ENCODE peak calls at places on chromosomes 5 and 9, in seven cellular contexts. One of them, this sample, is unnamed.

GRCh38 chr9:134321571-134321930 is 4.7 kb upstream of the RXRA start:
- DNase-seq in RWPE1: no peak
- DNase-seq in stomach: no peak
- DNase-seq in right lobe of liver: peak; percentile 44
- DNase-seq in vagina: no peak
- DNase-seq in heart left ventricle: no peak
- DNase-seq in upper lobe of left lung: peak; percentile 45
- DNase-seq in this sample: no peak

GRCh38 chr5:72860499-72860898 is 44.0 kb downstream of the TNPO1 start:
- DNase-seq in RWPE1: no peak
- DNase-seq in stomach: no peak
- DNase-seq in right lobe of liver: no peak
- DNase-seq in vagina: no peak
- DNase-seq in heart left ventricle: no peak
- DNase-seq in upper lobe of left lung: no peak
- DNase-seq in this sample: no peak

GRCh38 chr9:137304383-137305059 is 2.5 kb upstream of the NRARP start:
- DNase-seq in RWPE1: no peak
- DNase-seq in stomach: no peak
- DNase-seq in right lobe of liver: no peak
- DNase-seq in vagina: no peak
- DNase-seq in heart left ventricle: peak; percentile 60
- DNase-seq in upper lobe of left lung: peak; percentile 65
- DNase-seq in this sample: no peak

GRCh38 chr5:148984333-148984732 is 78.5 kb downstream of the SH3TC2 start:
- DNase-seq in RWPE1: peak; percentile 89
- DNase-seq in stomach: no peak
- DNase-seq in right lobe of liver: no peak
- DNase-seq in vagina: peak; percentile 32
- DNase-seq in heart left ventricle: no peak
- DNase-seq in upper lobe of left lung: no peak
- DNase-seq in this sample: no peak

GRCh38 chr5:472076-472655 is 29.2 kb downstream of the EXOC3 start:
- DNase-seq in RWPE1: no peak
- DNase-seq in stomach: peak; percentile 45
- DNase-seq in right lobe of liver: no peak
- DNase-seq in vagina: no peak
- DNase-seq in heart left ventricle: peak; percentile 69
- DNase-seq in upper lobe of left lung: peak; percentile 89
- DNase-seq in this sample: peak; percentile 19

GRCh38 chr5:57032151-57032551 is 80.2 kb upstream of the MIER3 start:
- DNase-seq in RWPE1: peak; percentile 72
- DNase-seq in stomach: peak; percentile 35
- DNase-seq in right lobe of liver: no peak
- DNase-seq in vagina: no peak
- DNase-seq in heart left ventricle: no peak
- DNase-seq in upper lobe of left lung: no peak
- DNase-seq in this sample: no peak

GRCh38 chr9:16344343-16344742 is 526.1 kb downstream of the BNC2 start:
- DNase-seq in RWPE1: peak; percentile 66
- DNase-seq in stomach: no peak
- DNase-seq in right lobe of liver: no peak
- DNase-seq in vagina: no peak
- DNase-seq in heart left ventricle: no peak
- DNase-seq in upper lobe of left lung: no peak
- DNase-seq in this sample: no peak

GRCh38 chr9:129620669-129621295 is at the start of gene C9orf50:
- DNase-seq in RWPE1: no peak
- DNase-seq in stomach: no peak
- DNase-seq in right lobe of liver: no peak
- DNase-seq in vagina: no peak
- DNase-seq in heart left ventricle: no peak
- DNase-seq in upper lobe of left lung: no peak
- DNase-seq in this sample: no peak

GRCh38 chr9:134457321-134457923 is 131.2 kb downstream of the RXRA start:
- DNase-seq in RWPE1: no peak
- DNase-seq in stomach: no peak
- DNase-seq in right lobe of liver: no peak
- DNase-seq in vagina: no peak
- DNase-seq in heart left ventricle: peak; percentile 44
- DNase-seq in upper lobe of left lung: peak; percentile 46
- DNase-seq in this sample: no peak

GRCh38 chr9:4666042-4666699 is at the start of gene SPATA6L:
- DNase-seq in RWPE1: no peak
- DNase-seq in stomach: peak; percentile 75
- DNase-seq in right lobe of liver: peak; percentile 75
- DNase-seq in vagina: no peak
- DNase-seq in heart left ventricle: peak; percentile 84
- DNase-seq in upper lobe of left lung: peak; percentile 92
- DNase-seq in this sample: peak; percentile 59

GRCh38 chr9:133569891-133570651 is 35.6 kb downstream of the ADAMTSL2 start:
- DNase-seq in RWPE1: no peak
- DNase-seq in stomach: no peak
- DNase-seq in right lobe of liver: no peak
- DNase-seq in vagina: no peak
- DNase-seq in heart left ventricle: no peak
- DNase-seq in upper lobe of left lung: peak; percentile 86
- DNase-seq in this sample: no peak

GRCh38 chr9:76255781-76256455 is 138.3 kb downstream of the RFK start:
- DNase-seq in RWPE1: peak; percentile 45
- DNase-seq in stomach: peak; percentile 25
- DNase-seq in right lobe of liver: peak; percentile 80
- DNase-seq in vagina: peak; percentile 93
- DNase-seq in heart left ventricle: no peak
- DNase-seq in upper lobe of left lung: no peak
- DNase-seq in this sample: no peak

GRCh38 chr9:104589611-104590010 is 9.6 kb downstream of the OR13C5 start:
- DNase-seq in RWPE1: no peak
- DNase-seq in stomach: no peak
- DNase-seq in right lobe of liver: no peak
- DNase-seq in vagina: no peak
- DNase-seq in heart left ventricle: no peak
- DNase-seq in upper lobe of left lung: no peak
- DNase-seq in this sample: no peak

GRCh38 chr5:72252574-72253155 is 67.4 kb downstream of the MRPS27 start:
- DNase-seq in RWPE1: no peak
- DNase-seq in stomach: no peak
- DNase-seq in right lobe of liver: no peak
- DNase-seq in vagina: no peak
- DNase-seq in heart left ventricle: no peak
- DNase-seq in upper lobe of left lung: no peak
- DNase-seq in this sample: no peak

GRCh38 chr5:5751987-5752386 is 329.5 kb downstream of the ICE1 start:
- DNase-seq in RWPE1: no peak
- DNase-seq in stomach: no peak
- DNase-seq in right lobe of liver: no peak
- DNase-seq in vagina: no peak
- DNase-seq in heart left ventricle: no peak
- DNase-seq in upper lobe of left lung: no peak
- DNase-seq in this sample: no peak

GRCh38 chr9:77953590-77953989 is 78.0 kb downstream of the GNAQ start:
- DNase-seq in RWPE1: no peak
- DNase-seq in stomach: no peak
- DNase-seq in right lobe of liver: no peak
- DNase-seq in vagina: no peak
- DNase-seq in heart left ventricle: no peak
- DNase-seq in upper lobe of left lung: no peak
- DNase-seq in this sample: no peak

GRCh38 chr9:2745560-2746380 is 28.5 kb downstream of the KCNV2 start:
- DNase-seq in RWPE1: no peak
- DNase-seq in stomach: no peak
- DNase-seq in right lobe of liver: no peak
- DNase-seq in vagina: no peak
- DNase-seq in heart left ventricle: no peak
- DNase-seq in upper lobe of left lung: no peak
- DNase-seq in this sample: no peak

GRCh38 chr9:131478421-131478868 is 24.3 kb upstream of the POMT1 start:
- DNase-seq in RWPE1: peak; percentile 34
- DNase-seq in stomach: peak; percentile 62
- DNase-seq in right lobe of liver: no peak
- DNase-seq in vagina: no peak
- DNase-seq in heart left ventricle: peak; percentile 77
- DNase-seq in upper lobe of left lung: no peak
- DNase-seq in this sample: no peak

GRCh38 chr5:127930311-127930710 is 153.3 kb upstream of the SLC12A2 start:
- DNase-seq in RWPE1: no peak
- DNase-seq in stomach: peak; percentile 48
- DNase-seq in right lobe of liver: no peak
- DNase-seq in vagina: no peak
- DNase-seq in heart left ventricle: no peak
- DNase-seq in upper lobe of left lung: no peak
- DNase-seq in this sample: no peak

GRCh38 chr5:138068742-138069375 is 15.0 kb upstream of the WNT8A start:
- DNase-seq in RWPE1: peak; percentile 83
- DNase-seq in stomach: peak; percentile 88
- DNase-seq in right lobe of liver: peak; percentile 74
- DNase-seq in vagina: no peak
- DNase-seq in heart left ventricle: peak; percentile 82
- DNase-seq in upper lobe of left lung: no peak
- DNase-seq in this sample: peak; percentile 72

GRCh38 chr5:39104221-39104620 is 30.0 kb upstream of the RICTOR start:
- DNase-seq in RWPE1: no peak
- DNase-seq in stomach: no peak
- DNase-seq in right lobe of liver: no peak
- DNase-seq in vagina: no peak
- DNase-seq in heart left ventricle: no peak
- DNase-seq in upper lobe of left lung: no peak
- DNase-seq in this sample: no peak

DNA sequence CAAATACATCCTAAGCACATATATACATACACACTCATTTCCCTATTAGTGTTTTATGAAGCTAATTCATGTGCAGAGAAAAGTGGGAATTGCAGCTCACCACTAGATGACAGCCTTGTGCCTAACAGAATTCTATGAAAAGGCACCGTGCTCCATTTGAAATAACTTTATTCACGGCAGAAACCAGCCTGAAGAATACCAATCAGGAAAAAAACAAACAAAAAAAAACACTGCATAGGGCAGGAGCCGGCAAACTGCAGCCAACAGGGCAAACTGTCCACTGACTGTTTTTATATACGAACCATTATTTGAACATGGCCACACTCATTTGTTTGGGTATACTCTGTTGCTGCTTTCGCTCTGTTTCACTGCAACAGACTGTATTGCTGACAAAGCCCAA is 33.6 kb downstream of the ERMP1 start:
- DNase-seq in RWPE1: peak; percentile 7
- DNase-seq in stomach: no peak
- DNase-seq in right lobe of liver: no peak
- DNase-seq in vagina: no peak
- DNase-seq in heart left ventricle: no peak
- DNase-seq in upper lobe of left lung: no peak
- DNase-seq in this sample: no peak
- TF ChIP-seq CTCF in RWPE1: peak; percentile 96
- TF ChIP-seq CTCF in stomach: no peak
- TF ChIP-seq CTCF in right lobe of liver: peak; percentile 76
- TF ChIP-seq CTCF in vagina: no peak
- TF ChIP-seq CTCF in heart left ventricle: peak; percentile 52
- TF ChIP-seq CTCF in upper lobe of left lung: peak; percentile 25
- TF ChIP-seq CTCF in this sample: no peak

GRCh38 chr9:99867536-99867935 is 38.9 kb upstream of the STX17 start:
- DNase-seq in RWPE1: no peak
- DNase-seq in stomach: no peak
- DNase-seq in right lobe of liver: no peak
- DNase-seq in vagina: no peak
- DNase-seq in heart left ventricle: no peak
- DNase-seq in upper lobe of left lung: no peak
- DNase-seq in this sample: no peak

GRCh38 chr9:99870126-99870525 is 36.3 kb upstream of the STX17 start:
- DNase-seq in RWPE1: no peak
- DNase-seq in stomach: no peak
- DNase-seq in right lobe of liver: no peak
- DNase-seq in vagina: no peak
- DNase-seq in heart left ventricle: no peak
- DNase-seq in upper lobe of left lung: no peak
- DNase-seq in this sample: no peak

GRCh38 chr9:99866398-99866797 is 40.1 kb upstream of the STX17 start:
- DNase-seq in RWPE1: no peak
- DNase-seq in stomach: no peak
- DNase-seq in right lobe of liver: no peak
- DNase-seq in vagina: no peak
- DNase-seq in heart left ventricle: no peak
- DNase-seq in upper lobe of left lung: no peak
- DNase-seq in this sample: no peak

GRCh38 chr9:99867968-99868367 is 38.5 kb upstream of the STX17 start:
- DNase-seq in RWPE1: no peak
- DNase-seq in stomach: no peak
- DNase-seq in right lobe of liver: no peak
- DNase-seq in vagina: no peak
- DNase-seq in heart left ventricle: no peak
- DNase-seq in upper lobe of left lung: no peak
- DNase-seq in this sample: no peak

GRCh38 chr9:99868845-99869244 is 37.6 kb upstream of the STX17 start:
- DNase-seq in RWPE1: no peak
- DNase-seq in stomach: no peak
- DNase-seq in right lobe of liver: no peak
- DNase-seq in vagina: no peak
- DNase-seq in heart left ventricle: no peak
- DNase-seq in upper lobe of left lung: no peak
- DNase-seq in this sample: no peak
- TF ChIP-seq CTCF in RWPE1: no peak
- TF ChIP-seq CTCF in stomach: no peak
- TF ChIP-seq CTCF in right lobe of liver: no peak
- TF ChIP-seq CTCF in vagina: no peak
- TF ChIP-seq CTCF in heart left ventricle: no peak
- TF ChIP-seq CTCF in upper lobe of left lung: no peak
- TF ChIP-seq CTCF in this sample: no peak

DNA sequence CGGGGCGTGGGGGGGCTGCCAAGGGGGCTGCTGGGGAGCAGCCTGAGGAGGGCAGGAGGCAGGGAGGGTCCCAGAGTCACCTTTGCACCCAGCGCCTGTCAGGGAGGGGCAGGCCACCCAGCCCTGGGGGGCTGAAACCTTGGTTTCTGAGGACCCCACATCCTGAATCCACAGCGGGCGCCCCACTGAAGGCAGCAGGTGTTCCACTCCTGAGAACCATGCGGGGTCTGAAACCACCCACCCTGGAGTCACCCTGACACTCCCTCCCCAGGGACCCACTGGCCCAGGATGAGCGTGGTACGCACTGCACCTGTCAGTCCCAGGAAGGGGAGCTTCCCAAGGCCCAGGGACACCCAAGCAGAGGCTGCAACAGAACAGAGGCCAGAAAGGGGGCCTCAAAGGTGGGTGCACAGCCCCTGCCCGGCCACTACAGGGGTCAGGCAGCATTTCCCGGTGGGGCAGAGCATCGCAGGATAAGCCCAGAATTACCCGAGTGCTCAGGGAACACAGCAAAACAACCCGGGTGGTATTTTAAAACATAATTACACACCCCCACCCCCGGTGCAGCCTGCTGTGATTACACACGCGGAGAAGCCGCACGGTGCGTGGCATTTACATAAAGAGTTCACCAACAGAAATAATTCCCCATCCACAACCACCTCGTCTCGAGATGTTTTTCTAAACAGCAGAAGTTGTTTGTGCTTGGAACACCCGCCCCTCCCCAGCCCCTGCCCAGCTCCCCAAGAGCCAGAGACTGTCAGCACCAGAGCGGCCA is 57.3 kb upstream of the UBAC1 start:
- DNase-seq in RWPE1: no peak
- DNase-seq in stomach: no peak
- DNase-seq in right lobe of liver: no peak
- DNase-seq in vagina: no peak
- DNase-seq in heart left ventricle: no peak
- DNase-seq in upper lobe of left lung: peak; percentile 20
- DNase-seq in this sample: no peak
- TF ChIP-seq CTCF in RWPE1: no peak
- TF ChIP-seq CTCF in stomach: no peak
- TF ChIP-seq CTCF in right lobe of liver: no peak
- TF ChIP-seq CTCF in vagina: no peak
- TF ChIP-seq CTCF in heart left ventricle: no peak
- TF ChIP-seq CTCF in upper lobe of left lung: no peak
- TF ChIP-seq CTCF in this sample: no peak

GRCh38 chr5:172764861-172765765 is 5.9 kb downstream of the DUSP1 start:
- DNase-seq in RWPE1: peak; percentile 99
- DNase-seq in stomach: peak; percentile 96
- DNase-seq in right lobe of liver: peak; percentile 97
- DNase-seq in vagina: peak; percentile 100
- DNase-seq in heart left ventricle: peak; percentile 94
- DNase-seq in upper lobe of left lung: peak; percentile 98
- DNase-seq in this sample: peak; percentile 81
- TF ChIP-seq CTCF in RWPE1: no peak
- TF ChIP-seq CTCF in stomach: no peak
- TF ChIP-seq CTCF in right lobe of liver: no peak
- TF ChIP-seq CTCF in vagina: peak; percentile 6
- TF ChIP-seq CTCF in heart left ventricle: no peak
- TF ChIP-seq CTCF in upper lobe of left lung: no peak
- TF ChIP-seq CTCF in this sample: no peak

This sample was measured in mesothelial cell of epicardium.